ENCODE peak calls at places on chromosomes 1 and 21, in five cellular contexts. One of them, this sample, is unnamed. For H3K36me3 and H3K4me1, the result is how much of the 10 kb centered on the place peaks cover.

GRCh38 chr1:2095981-2096736 is 45.9 kb downstream of the PRKCZ start:
- DNase-seq in thyroid gland: no peak
- DNase-seq in left ventricle myocardium inferior: no peak
- DNase-seq in pancreas: no peak
- DNase-seq in trophoblast cell: no peak
- DNase-seq in this sample: no peak

GRCh38 chr1:9289090-9289534 is 3.6 kb upstream of the SPSB1 start:
- DNase-seq in thyroid gland: peak
- DNase-seq in left ventricle myocardium inferior: peak
- DNase-seq in pancreas: peak
- DNase-seq in trophoblast cell: peak
- DNase-seq in this sample: no peak

GRCh38 chr1:65703853-65704252 is 88.8 kb upstream of the PDE4B start:
- DNase-seq in thyroid gland: no peak
- DNase-seq in left ventricle myocardium inferior: no peak
- DNase-seq in pancreas: no peak
- DNase-seq in trophoblast cell: no peak
- DNase-seq in this sample: no peak

GRCh38 chr1:3533051-3534048 is 78.0 kb downstream of the MEGF6 start:
- DNase-seq in thyroid gland: no peak
- DNase-seq in left ventricle myocardium inferior: no peak
- DNase-seq in pancreas: no peak
- DNase-seq in trophoblast cell: no peak
- DNase-seq in this sample: no peak

GRCh38 chr1:41482001-41482765 is 2.3 kb downstream of the EDN2 start:
- DNase-seq in thyroid gland: peak
- DNase-seq in left ventricle myocardium inferior: no peak
- DNase-seq in pancreas: peak
- DNase-seq in trophoblast cell: no peak
- DNase-seq in this sample: no peak

GRCh38 chr1:84940481-84940880 is 47.5 kb upstream of the LPAR3 start:
- DNase-seq in thyroid gland: no peak
- DNase-seq in left ventricle myocardium inferior: no peak
- DNase-seq in pancreas: no peak
- DNase-seq in trophoblast cell: no peak
- DNase-seq in this sample: no peak

GRCh38 chr1:81801032-81801833 is 499 bp downstream of the ADGRL2 start:
- DNase-seq in thyroid gland: peak
- DNase-seq in left ventricle myocardium inferior: peak
- DNase-seq in pancreas: peak
- DNase-seq in trophoblast cell: peak
- DNase-seq in this sample: no peak

GRCh38 chr1:30887485-30888315 is 20.9 kb downstream of the SDC3 start:
- DNase-seq in thyroid gland: no peak
- DNase-seq in left ventricle myocardium inferior: no peak
- DNase-seq in pancreas: no peak
- DNase-seq in trophoblast cell: no peak
- DNase-seq in this sample: no peak

GRCh38 chr1:59143824-59144223 is 153.1 kb upstream of the FGGY start:
- DNase-seq in thyroid gland: peak
- DNase-seq in left ventricle myocardium inferior: no peak
- DNase-seq in pancreas: no peak
- DNase-seq in trophoblast cell: no peak
- DNase-seq in this sample: no peak

GRCh38 chr1:83910461-83910860 is 88.5 kb downstream of the TTLL7 start:
- DNase-seq in thyroid gland: no peak
- DNase-seq in left ventricle myocardium inferior: no peak
- DNase-seq in pancreas: no peak
- DNase-seq in trophoblast cell: no peak
- DNase-seq in this sample: no peak

GRCh38 chr1:7827134-7827955 is 25.5 kb downstream of the UTS2 start:
- DNase-seq in thyroid gland: no peak
- DNase-seq in left ventricle myocardium inferior: no peak
- DNase-seq in pancreas: no peak
- DNase-seq in trophoblast cell: no peak
- DNase-seq in this sample: no peak

GRCh38 chr1:64242895-64243756 is 39.7 kb downstream of the UBE2U start:
- DNase-seq in thyroid gland: no peak
- DNase-seq in left ventricle myocardium inferior: no peak
- DNase-seq in pancreas: no peak
- DNase-seq in trophoblast cell: no peak
- DNase-seq in this sample: no peak

GRCh38 chr1:159171688-159172501 is 480 bp downstream of the CADM3 start:
- DNase-seq in thyroid gland: no peak
- DNase-seq in left ventricle myocardium inferior: no peak
- DNase-seq in pancreas: peak
- DNase-seq in trophoblast cell: no peak
- DNase-seq in this sample: no peak

GRCh38 chr21:35840197-35840799 is 220.0 kb downstream of the SETD4 start:
- DNase-seq in thyroid gland: peak
- DNase-seq in left ventricle myocardium inferior: no peak
- DNase-seq in pancreas: no peak
- DNase-seq in trophoblast cell: peak
- DNase-seq in this sample: no peak

GRCh38 chr1:66695121-66695520 is 57.1 kb upstream of the DYNLT5 start:
- DNase-seq in thyroid gland: no peak
- DNase-seq in left ventricle myocardium inferior: no peak
- DNase-seq in pancreas: no peak
- DNase-seq in trophoblast cell: no peak
- DNase-seq in this sample: no peak

GRCh38 chr1:225474986-225475820 is 47.4 kb upstream of the LBR start:
- DNase-seq in thyroid gland: peak
- DNase-seq in left ventricle myocardium inferior: peak
- DNase-seq in pancreas: peak
- DNase-seq in trophoblast cell: peak
- DNase-seq in this sample: peak

GRCh38 chr21:42546433-42546832 is 32.8 kb downstream of the SLC37A1 start:
- DNase-seq in thyroid gland: no peak
- DNase-seq in left ventricle myocardium inferior: no peak
- DNase-seq in pancreas: no peak
- DNase-seq in trophoblast cell: no peak
- DNase-seq in this sample: no peak

GRCh38 chr1:22410401-22410800 is 41.2 kb upstream of the ZBTB40 start:
- DNase-seq in thyroid gland: no peak
- DNase-seq in left ventricle myocardium inferior: no peak
- DNase-seq in pancreas: no peak
- DNase-seq in trophoblast cell: no peak
- DNase-seq in this sample: no peak

GRCh38 chr1:36922071-36922470 is 112.2 kb downstream of the GRIK3 start:
- DNase-seq in thyroid gland: no peak
- DNase-seq in left ventricle myocardium inferior: no peak
- DNase-seq in pancreas: no peak
- DNase-seq in trophoblast cell: no peak
- DNase-seq in this sample: no peak

GRCh38 chr1:232904566-232904965 is 45.8 kb upstream of the NTPCR start:
- DNase-seq in thyroid gland: peak
- DNase-seq in left ventricle myocardium inferior: no peak
- DNase-seq in pancreas: no peak
- DNase-seq in trophoblast cell: no peak
- DNase-seq in this sample: no peak

GRCh38 chr1:214441119-214441518 is 110.3 kb downstream of the PTPN14 start:
- DNase-seq in thyroid gland: no peak
- DNase-seq in left ventricle myocardium inferior: no peak
- DNase-seq in pancreas: no peak
- DNase-seq in trophoblast cell: peak
- DNase-seq in this sample: no peak

GRCh38 chr1:29171089-29171488 is 10.6 kb downstream of the SRSF4 start:
- DNase-seq in thyroid gland: no peak
- DNase-seq in left ventricle myocardium inferior: no peak
- DNase-seq in pancreas: no peak
- DNase-seq in trophoblast cell: no peak
- DNase-seq in this sample: no peak

GRCh38 chr1:164576311-164577271 is 17.6 kb downstream of the PBX1 start:
- DNase-seq in thyroid gland: peak
- DNase-seq in left ventricle myocardium inferior: peak
- DNase-seq in pancreas: peak
- DNase-seq in trophoblast cell: no peak
- DNase-seq in this sample: no peak

GRCh38 chr1:203531063-203531462 is 37.1 kb downstream of the OPTC start:
- DNase-seq in thyroid gland: no peak
- DNase-seq in left ventricle myocardium inferior: no peak
- DNase-seq in pancreas: no peak
- DNase-seq in trophoblast cell: no peak
- DNase-seq in this sample: no peak

GRCh38 chr1:227917081-227917950 is 30.4 kb downstream of the WNT9A start:
- DNase-seq in thyroid gland: no peak
- DNase-seq in left ventricle myocardium inferior: no peak
- DNase-seq in pancreas: peak
- DNase-seq in trophoblast cell: no peak
- DNase-seq in this sample: no peak

GRCh38 chr1:94873520-94874351 is 53.2 kb downstream of the CNN3 start:
- DNase-seq in thyroid gland: no peak
- DNase-seq in left ventricle myocardium inferior: no peak
- DNase-seq in pancreas: no peak
- DNase-seq in trophoblast cell: no peak
- DNase-seq in this sample: no peak

GRCh38 chr1:39632491-39633417 is 6.7 kb downstream of the HEYL start:
- DNase-seq in thyroid gland: peak
- DNase-seq in left ventricle myocardium inferior: peak
- DNase-seq in pancreas: peak
- DNase-seq in trophoblast cell: no peak
- DNase-seq in this sample: no peak

GRCh38 chr1:201061049-201061448 is 37.5 kb upstream of the KIF21B start:
- DNase-seq in thyroid gland: peak
- DNase-seq in left ventricle myocardium inferior: peak
- DNase-seq in pancreas: no peak
- DNase-seq in trophoblast cell: no peak
- DNase-seq in this sample: no peak

GRCh38 chr1:228420968-228421826 is 4.5 kb upstream of the TRIM17 start:
- DNase-seq in thyroid gland: no peak
- DNase-seq in left ventricle myocardium inferior: no peak
- DNase-seq in pancreas: no peak
- DNase-seq in trophoblast cell: peak
- DNase-seq in this sample: no peak

GRCh38 chr1:34983700-34984355 is 1.3 kb downstream of the TMEM35B start:
- DNase-seq in thyroid gland: peak
- DNase-seq in left ventricle myocardium inferior: no peak
- DNase-seq in pancreas: no peak
- DNase-seq in trophoblast cell: no peak
- DNase-seq in this sample: no peak

DNA sequence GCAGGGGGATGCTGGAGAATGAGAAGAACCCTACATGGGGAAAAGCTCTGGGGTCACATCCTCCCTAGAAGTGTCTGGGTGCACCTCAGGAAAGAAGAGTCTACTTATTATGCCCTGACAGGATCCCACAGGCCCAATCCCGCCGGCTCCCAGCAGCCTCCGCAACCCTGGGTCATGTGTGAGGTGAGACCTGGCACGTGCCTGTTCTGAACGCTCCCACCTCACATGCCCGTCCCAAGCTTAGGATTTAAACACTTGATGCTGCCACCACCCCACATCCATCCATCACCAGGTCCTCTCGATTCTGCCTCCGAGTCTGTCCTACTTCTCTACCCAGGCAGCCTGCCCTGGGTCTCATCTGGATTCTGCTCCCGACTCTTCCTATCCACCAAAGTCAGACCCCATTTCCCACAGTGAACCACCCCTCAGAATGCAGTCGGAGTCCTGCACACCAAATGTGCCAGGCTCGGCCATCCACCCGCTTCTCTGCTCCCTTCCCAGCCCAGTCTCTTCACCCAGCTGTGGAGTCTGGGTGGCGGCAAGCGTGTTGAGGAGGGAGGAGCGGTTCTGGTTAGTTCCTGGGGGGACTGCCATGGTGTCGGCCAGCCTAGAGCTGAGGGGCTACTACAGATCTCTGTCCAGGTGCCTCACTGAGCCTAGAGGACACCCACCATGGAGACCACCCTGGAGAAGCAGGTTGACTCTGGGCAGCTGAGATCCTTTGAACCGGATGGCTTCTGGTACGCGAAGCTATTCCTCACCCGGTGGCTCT is 23.9 kb downstream of the SLC2A1 start:
- DNase-seq in thyroid gland: no peak
- DNase-seq in left ventricle myocardium inferior: no peak
- DNase-seq in pancreas: no peak
- DNase-seq in trophoblast cell: no peak
- DNase-seq in this sample: no peak
- H3K36me3 ChIP-seq in thyroid gland: under half
- H3K36me3 ChIP-seq in left ventricle myocardium inferior: under half
- H3K36me3 ChIP-seq in pancreas: under half
- H3K36me3 ChIP-seq in trophoblast cell: half or more
- H3K36me3 ChIP-seq in this sample: under half

DNA sequence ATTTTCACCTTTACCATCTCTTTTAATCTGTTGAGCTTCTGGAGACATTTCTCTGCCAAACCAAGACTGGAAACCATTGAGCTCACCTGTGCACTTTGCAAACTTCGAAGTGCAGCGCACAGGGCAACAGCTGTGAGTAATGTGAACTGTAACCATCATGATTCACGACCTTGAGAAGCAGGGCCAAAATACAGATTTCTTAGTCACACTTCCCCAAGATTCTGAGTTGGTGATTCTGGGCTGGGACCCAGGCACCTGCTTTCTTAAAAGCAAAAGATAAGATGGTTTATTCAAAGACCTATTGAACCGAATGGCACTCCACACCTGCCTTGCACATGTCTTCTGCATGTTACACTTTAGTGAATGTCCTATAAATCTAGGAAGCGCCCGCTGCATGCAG is 10.2 kb downstream of the AGTRAP start:
- DNase-seq in thyroid gland: no peak
- DNase-seq in left ventricle myocardium inferior: no peak
- DNase-seq in pancreas: peak
- DNase-seq in trophoblast cell: no peak
- DNase-seq in this sample: no peak
- H3K4me1 ChIP-seq in thyroid gland: under half
- H3K4me1 ChIP-seq in left ventricle myocardium inferior: under half
- H3K4me1 ChIP-seq in pancreas: under half
- H3K4me1 ChIP-seq in trophoblast cell: under half
- H3K4me1 ChIP-seq in this sample: under half

DNA sequence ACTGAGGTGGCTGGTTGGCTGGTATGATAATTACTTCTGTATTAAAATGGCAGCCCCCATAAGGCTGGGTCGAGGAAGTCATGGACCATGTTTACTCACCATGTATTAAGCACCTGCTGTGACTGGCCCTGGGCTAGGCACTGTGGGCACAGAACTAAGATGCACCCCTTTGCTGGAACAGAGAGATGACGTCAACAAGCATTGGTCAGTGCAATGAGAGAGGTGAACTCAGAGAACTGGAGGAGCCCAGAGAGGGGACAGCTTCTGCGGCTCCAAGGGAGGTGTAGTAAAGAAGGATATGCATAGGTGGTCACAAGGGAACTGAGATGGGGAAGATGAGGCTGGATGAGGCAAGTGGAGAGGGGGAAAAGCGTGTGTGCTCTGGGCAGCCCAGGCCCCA is 88.7 kb downstream of the KAZN start:
- DNase-seq in thyroid gland: no peak
- DNase-seq in left ventricle myocardium inferior: no peak
- DNase-seq in pancreas: no peak
- DNase-seq in trophoblast cell: no peak
- DNase-seq in this sample: no peak
- H3K4me3 ChIP-seq in thyroid gland: no peak
- H3K4me3 ChIP-seq in left ventricle myocardium inferior: no peak
- H3K4me3 ChIP-seq in pancreas: no peak
- H3K4me3 ChIP-seq in trophoblast cell: no peak
- H3K4me3 ChIP-seq in this sample: no peak

DNA sequence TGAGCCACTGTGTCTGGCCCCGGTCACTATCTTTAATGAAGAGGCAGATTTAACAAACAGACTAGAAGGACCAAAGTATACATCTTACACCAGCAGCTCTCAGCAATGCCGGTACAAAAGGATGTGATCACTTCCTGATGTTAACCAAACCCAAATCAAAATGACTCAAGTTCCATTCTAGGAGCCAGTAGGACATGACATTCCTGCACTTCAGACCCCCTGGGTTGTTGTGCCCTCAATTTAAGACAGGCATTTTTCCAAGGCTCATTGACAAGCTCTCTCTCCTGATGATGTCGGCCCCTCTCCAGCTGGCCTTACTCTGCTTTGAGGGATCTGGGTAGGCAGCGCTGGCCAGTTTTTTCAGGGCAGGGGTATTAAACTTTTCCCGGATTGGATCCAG is 35.1 kb downstream of the YARS1 start:
- DNase-seq in thyroid gland: no peak
- DNase-seq in left ventricle myocardium inferior: no peak
- DNase-seq in pancreas: no peak
- DNase-seq in trophoblast cell: no peak
- DNase-seq in this sample: no peak
- H3K36me3 ChIP-seq in thyroid gland: under half
- H3K36me3 ChIP-seq in left ventricle myocardium inferior: half or more
- H3K36me3 ChIP-seq in pancreas: under half
- H3K36me3 ChIP-seq in trophoblast cell: half or more
- H3K36me3 ChIP-seq in this sample: under half

This sample was measured in vagina.